ENCODE peak calls at places on chromosomes 16 and 17, in eight cellular contexts. P is HEK293T; I is renal cortical epithelial cell; F is substantia nigra; V is thoracic aorta; O is NCI-H1105 treated with DMSO at 0.1 percent for 48 hours; E is head of caudate nucleus; J is stimulated activated CD4-positive, alpha-beta T cell treated with anti-CD3 and anti-CD28 coated beads, Interleukin-1b, Interleukin-23, amount 100 ng/mL, for 24 hours. T is an unnamed sample.

GRCh38 chr17:38322897-38323296 is 20.9 kb downstream of the GPR179 start:
- DNase-seq in P (no peak), I (no peak), F (no peak), V (no peak), O (no peak), E (no peak), J (no peak), T (no peak)

GRCh38 chr17:285751-286422 is 66.7 kb downstream of the RPH3AL start:
- DNase-seq in P (no peak), I (no peak), F (no peak), V (no peak), O (no peak), E (no peak), J (no peak), T (peak)

GRCh38 chr16:84607694-84608093 is 10.2 kb downstream of the COTL1 start:
- DNase-seq in P (no peak), I (no peak), F (no peak), V (no peak), O (no peak), E (no peak), J (no peak), T (no peak)

GRCh38 chr17:7493941-7494340 is 9.8 kb downstream of the POLR2A start:
- DNase-seq in P (no peak), I (no peak), F (no peak), V (no peak), O (no peak), E (no peak), J (no peak), T (no peak)

GRCh38 chr16:85136705-85137322 is 24.5 kb upstream of the CIBAR2 start:
- DNase-seq in P (no peak), I (peak), F (no peak), V (no peak), O (no peak), E (no peak), J (no peak), T (peak)

GRCh38 chr17:62895650-62896301 is 70.3 kb upstream of the TANC2 start:
- DNase-seq in P (no peak), I (peak), F (no peak), V (no peak), O (no peak), E (no peak), J (no peak), T (peak)

GRCh38 chr16:19696312-19696711 is 21.7 kb downstream of the KNOP1 start:
- DNase-seq in P (no peak), I (peak), F (no peak), V (peak), O (peak), E (no peak), J (no peak), T (peak)

GRCh38 chr17:28969706-28970393 is 18.5 kb upstream of the PHF12 start:
- DNase-seq in P (no peak), I (no peak), F (no peak), V (no peak), O (no peak), E (no peak), J (no peak), T (no peak)

GRCh38 chr16:85327731-85328664 is 215.7 kb upstream of the CIBAR2 start:
- DNase-seq in P (peak), I (no peak), F (no peak), V (no peak), O (peak), E (peak), J (no peak), T (no peak)

GRCh38 chr16:66476328-66477027 is 49.4 kb downstream of the BEAN1 start:
- DNase-seq in P (peak), I (no peak), F (no peak), V (no peak), O (no peak), E (no peak), J (peak), T (no peak)

GRCh38 chr17:66677201-66677981 is 157.5 kb upstream of the CACNG5 start:
- DNase-seq in P (no peak), I (peak), F (no peak), V (no peak), O (no peak), E (no peak), J (no peak), T (no peak)

GRCh38 chr17:74453665-74454196 is 12.7 kb upstream of the CD300A start:
- DNase-seq in P (peak), I (peak), F (peak), V (no peak), O (peak), E (no peak), J (no peak), T (peak)

GRCh38 chr17:34913001-34913400 is 48.3 kb downstream of the CCT6B start:
- DNase-seq in P (no peak), I (no peak), F (no peak), V (no peak), O (no peak), E (no peak), J (no peak), T (no peak)

GRCh38 chr16:3065069-3065741 is at the start of gene IL32:
- DNase-seq in P (no peak), I (peak), F (no peak), V (no peak), O (no peak), E (no peak), J (peak), T (peak)

GRCh38 chr16:194516-194915 is 14.3 kb downstream of the HBQ1 start:
- DNase-seq in P (no peak), I (no peak), F (no peak), V (no peak), O (no peak), E (no peak), J (no peak), T (no peak)

GRCh38 chr16:64907844-64908243 is 214.0 kb downstream of the CDH11 start:
- DNase-seq in P (no peak), I (no peak), F (no peak), V (no peak), O (no peak), E (no peak), J (no peak), T (no peak)

GRCh38 chr17:2347805-2348685 is 10.7 kb downstream of the SGSM2 start:
- DNase-seq in P (peak), I (peak), F (peak), V (no peak), O (peak), E (peak), J (no peak), T (no peak)

GRCh38 chr17:81481011-81481799 is 31.4 kb downstream of the ACTG1 start:
- DNase-seq in P (no peak), I (no peak), F (peak), V (no peak), O (peak), E (peak), J (peak), T (peak)

GRCh38 chr17:48624544-48625501 is 1.3 kb downstream of the HOXB9 start:
- DNase-seq in P (no peak), I (no peak), F (no peak), V (no peak), O (peak), E (peak), J (no peak), T (no peak)

GRCh38 chr17:21194210-21194609 is 19.8 kb downstream of the TMEM11 start:
- DNase-seq in P (no peak), I (no peak), F (no peak), V (no peak), O (peak), E (no peak), J (no peak), T (no peak)

GRCh38 chr17:59366040-59366757 is 34.7 kb downstream of the YPEL2 start:
- DNase-seq in P (no peak), I (peak), F (no peak), V (no peak), O (peak), E (no peak), J (no peak), T (no peak)

GRCh38 chr16:11138769-11139623 is 117.0 kb downstream of the SOCS1 start:
- DNase-seq in P (no peak), I (peak), F (no peak), V (no peak), O (no peak), E (no peak), J (no peak), T (peak)

GRCh38 chr17:5044630-5045029 is 9.4 kb upstream of the SLC52A1 start:
- DNase-seq in P (no peak), I (peak), F (no peak), V (no peak), O (no peak), E (no peak), J (no peak), T (no peak)

GRCh38 chr17:50620848-50621247 is 13.8 kb upstream of the ABCC3 start:
- DNase-seq in P (peak), I (no peak), F (no peak), V (no peak), O (no peak), E (no peak), J (no peak), T (no peak)

GRCh38 chr17:39235555-39236221 is 9.9 kb upstream of the STAC2 start:
- DNase-seq in P (peak), I (peak), F (no peak), V (no peak), O (peak), E (peak), J (no peak), T (no peak)

GRCh38 chr17:80942360-80943345 is 49.0 kb upstream of the CHMP6 start:
- DNase-seq in P (no peak), I (peak), F (peak), V (peak), O (peak), E (peak), J (no peak), T (peak)

GRCh38 chr17:47872019-47872650 is 21.2 kb upstream of the SP6 start:
- DNase-seq in P (no peak), I (no peak), F (no peak), V (no peak), O (no peak), E (no peak), J (no peak), T (no peak)

GRCh38 chr17:83073389-83074063 is 5.9 kb upstream of the METRNL start:
- DNase-seq in P (no peak), I (no peak), F (no peak), V (no peak), O (no peak), E (no peak), J (no peak), T (no peak)

GRCh38 chr16:55779391-55780094 is 53.4 kb downstream of the CES1 start:
- DNase-seq in P (no peak), I (no peak), F (no peak), V (no peak), O (no peak), E (no peak), J (no peak), T (no peak)

GRCh38 chr17:82592751-82593589 is 55.3 kb downstream of the WDR45B start:
- DNase-seq in P (no peak), I (peak), F (peak), V (no peak), O (peak), E (peak), J (peak), T (peak)

GRCh38 chr17:77615672-77616242 is 342.7 kb upstream of the TNRC6C start:
- DNase-seq in P (no peak), I (no peak), F (no peak), V (no peak), O (no peak), E (no peak), J (no peak), T (no peak)

GRCh38 chr17:57662021-57662420 is 83.1 kb downstream of the CCDC182 start:
- DNase-seq in P (no peak), I (no peak), F (no peak), V (no peak), O (peak), E (no peak), J (no peak), T (no peak)

GRCh38 chr17:43983515-43984411 is 20.7 kb upstream of the NAGS start:
- DNase-seq in P (peak), I (no peak), F (no peak), V (no peak), O (no peak), E (peak), J (no peak), T (no peak)

T was measured in tibial artery.